ENCODE peak calls at places on chromosomes 3 and 15, in four cellular contexts. One of them, this sample, is unnamed.

GRCh38 chr3:67614195-67614594 is 40.2 kb downstream of the SUCLG2 start:
- DNase-seq in endothelial cell of umbilical vein: no peak
- DNase-seq in HCT116: no peak
- DNase-seq in A549: no peak
- DNase-seq in this sample: no peak

GRCh38 chr15:37516628-37517027 is 416.3 kb upstream of the MEIS2 start:
- DNase-seq in endothelial cell of umbilical vein: no peak
- DNase-seq in HCT116: no peak
- DNase-seq in A549: no peak
- DNase-seq in this sample: no peak

GRCh38 chr3:40584625-40585189 is 59.9 kb downstream of the ZNF621 start:
- DNase-seq in endothelial cell of umbilical vein: peak
- DNase-seq in HCT116: peak
- DNase-seq in A549: peak
- DNase-seq in this sample: peak

GRCh38 chr3:47089605-47090004 is 74.3 kb downstream of the SETD2 start:
- DNase-seq in endothelial cell of umbilical vein: no peak
- DNase-seq in HCT116: no peak
- DNase-seq in A549: no peak
- DNase-seq in this sample: no peak

GRCh38 chr3:75176886-75177285 is 487.2 kb upstream of the FRG2C start:
- DNase-seq in endothelial cell of umbilical vein: no peak
- DNase-seq in HCT116: no peak
- DNase-seq in A549: no peak
- DNase-seq in this sample: no peak

GRCh38 chr15:74599156-74599555 is 16.5 kb upstream of the CLK3 start:
- DNase-seq in endothelial cell of umbilical vein: no peak
- DNase-seq in HCT116: no peak
- DNase-seq in A549: no peak
- DNase-seq in this sample: no peak

GRCh38 chr3:45660567-45660901 is 28.7 kb upstream of the SACM1L start:
- DNase-seq in endothelial cell of umbilical vein: no peak
- DNase-seq in HCT116: no peak
- DNase-seq in A549: no peak
- DNase-seq in this sample: no peak

GRCh38 chr3:105518806-105519418 is 152.2 kb downstream of the ALCAM start:
- DNase-seq in endothelial cell of umbilical vein: peak
- DNase-seq in HCT116: peak
- DNase-seq in A549: peak
- DNase-seq in this sample: peak

GRCh38 chr3:48187579-48188265 is 495 bp downstream of the CDC25A start:
- DNase-seq in endothelial cell of umbilical vein: no peak
- DNase-seq in HCT116: no peak
- DNase-seq in A549: no peak
- DNase-seq in this sample: peak

GRCh38 chr3:169668081-169668956 is 4.8 kb upstream of the MECOM start:
- DNase-seq in endothelial cell of umbilical vein: peak
- DNase-seq in HCT116: no peak
- DNase-seq in A549: peak
- DNase-seq in this sample: peak

GRCh38 chr3:189841474-189842205 is 210.5 kb downstream of the TP63 start:
- DNase-seq in endothelial cell of umbilical vein: no peak
- DNase-seq in HCT116: no peak
- DNase-seq in A549: peak
- DNase-seq in this sample: peak

GRCh38 chr15:73884159-73884558 is 10.8 kb downstream of the TBC1D21 start:
- DNase-seq in endothelial cell of umbilical vein: no peak
- DNase-seq in HCT116: no peak
- DNase-seq in A549: no peak
- DNase-seq in this sample: no peak

GRCh38 chr3:155323063-155323666 is 29.7 kb upstream of the STRIT1 start:
- DNase-seq in endothelial cell of umbilical vein: peak
- DNase-seq in HCT116: peak
- DNase-seq in A549: peak
- DNase-seq in this sample: peak

GRCh38 chr3:115784739-115785571 is 161.6 kb downstream of the GAP43 start:
- DNase-seq in endothelial cell of umbilical vein: peak
- DNase-seq in HCT116: no peak
- DNase-seq in A549: no peak
- DNase-seq in this sample: peak

GRCh38 chr3:169350228-169350627 is 313.3 kb downstream of the MECOM start:
- DNase-seq in endothelial cell of umbilical vein: no peak
- DNase-seq in HCT116: no peak
- DNase-seq in A549: no peak
- DNase-seq in this sample: no peak

GRCh38 chr3:158109804-158110657 is at the start of gene RSRC1:
- DNase-seq in endothelial cell of umbilical vein: peak
- DNase-seq in HCT116: peak
- DNase-seq in A549: peak
- DNase-seq in this sample: peak

GRCh38 chr3:72340476-72341379 is 507.5 kb downstream of the SHQ1 start:
- DNase-seq in endothelial cell of umbilical vein: no peak
- DNase-seq in HCT116: no peak
- DNase-seq in A549: no peak
- DNase-seq in this sample: no peak

GRCh38 chr15:69782809-69783208 is 314.9 kb downstream of the TLE3 start:
- DNase-seq in endothelial cell of umbilical vein: no peak
- DNase-seq in HCT116: no peak
- DNase-seq in A549: no peak
- DNase-seq in this sample: no peak

GRCh38 chr3:169760479-169760878 is 4.4 kb downstream of the TERC start:
- DNase-seq in endothelial cell of umbilical vein: no peak
- DNase-seq in HCT116: no peak
- DNase-seq in A549: peak
- DNase-seq in this sample: peak

GRCh38 chr3:115834068-115834467 is 210.8 kb downstream of the GAP43 start:
- DNase-seq in endothelial cell of umbilical vein: no peak
- DNase-seq in HCT116: no peak
- DNase-seq in A549: no peak
- DNase-seq in this sample: peak

GRCh38 chr3:13282528-13282985 is 137.6 kb downstream of the NUP210 start:
- DNase-seq in endothelial cell of umbilical vein: no peak
- DNase-seq in HCT116: no peak
- DNase-seq in A549: peak
- DNase-seq in this sample: no peak

GRCh38 chr15:75693501-75694240 is 19.0 kb downstream of the CSPG4 start:
- DNase-seq in endothelial cell of umbilical vein: peak
- DNase-seq in HCT116: no peak
- DNase-seq in A549: no peak
- DNase-seq in this sample: peak

GRCh38 chr3:46070458-46071136 is 43.3 kb upstream of the XCR1 start:
- DNase-seq in endothelial cell of umbilical vein: no peak
- DNase-seq in HCT116: no peak
- DNase-seq in A549: no peak
- DNase-seq in this sample: no peak

GRCh38 chr3:181484026-181484425 is 227.7 kb upstream of the SOX2 start:
- DNase-seq in endothelial cell of umbilical vein: no peak
- DNase-seq in HCT116: no peak
- DNase-seq in A549: no peak
- DNase-seq in this sample: no peak

GRCh38 chr3:95394286-95394685 is 1331.4 kb downstream of the NSUN3 start:
- DNase-seq in endothelial cell of umbilical vein: no peak
- DNase-seq in HCT116: no peak
- DNase-seq in A549: no peak
- DNase-seq in this sample: no peak

GRCh38 chr15:91593653-91594052 is 259.9 kb upstream of the SLCO3A1 start:
- DNase-seq in endothelial cell of umbilical vein: no peak
- DNase-seq in HCT116: no peak
- DNase-seq in A549: no peak
- DNase-seq in this sample: no peak

GRCh38 chr15:99424978-99425665 is 140.7 kb upstream of the MEF2A start:
- DNase-seq in endothelial cell of umbilical vein: peak
- DNase-seq in HCT116: no peak
- DNase-seq in A549: no peak
- DNase-seq in this sample: peak

GRCh38 chr3:147419062-147419701 is 10.0 kb downstream of the ZIC1 start:
- DNase-seq in endothelial cell of umbilical vein: no peak
- DNase-seq in HCT116: no peak
- DNase-seq in A549: no peak
- DNase-seq in this sample: peak

GRCh38 chr3:51388286-51389029 is 2.6 kb upstream of the RBM15B start:
- DNase-seq in endothelial cell of umbilical vein: no peak
- DNase-seq in HCT116: peak
- DNase-seq in A549: peak
- DNase-seq in this sample: no peak

GRCh38 chr3:50154476-50154839 is 666 bp upstream of the SEMA3F start:
- DNase-seq in endothelial cell of umbilical vein: peak
- DNase-seq in HCT116: no peak
- DNase-seq in A549: no peak
- DNase-seq in this sample: no peak

GRCh38 chr3:115710799-115711198 is 87.5 kb downstream of the GAP43 start:
- DNase-seq in endothelial cell of umbilical vein: no peak
- DNase-seq in HCT116: no peak
- DNase-seq in A549: no peak
- DNase-seq in this sample: peak

GRCh38 chr15:32033186-32033890 is 3.0 kb downstream of the CHRNA7 start:
- DNase-seq in endothelial cell of umbilical vein: no peak
- DNase-seq in HCT116: no peak
- DNase-seq in A549: no peak
- DNase-seq in this sample: no peak

GRCh38 chr15:69766156-69766555 is 313.5 kb downstream of the RPLP1 start:
- DNase-seq in endothelial cell of umbilical vein: no peak
- DNase-seq in HCT116: no peak
- DNase-seq in A549: no peak
- DNase-seq in this sample: no peak

DNA sequence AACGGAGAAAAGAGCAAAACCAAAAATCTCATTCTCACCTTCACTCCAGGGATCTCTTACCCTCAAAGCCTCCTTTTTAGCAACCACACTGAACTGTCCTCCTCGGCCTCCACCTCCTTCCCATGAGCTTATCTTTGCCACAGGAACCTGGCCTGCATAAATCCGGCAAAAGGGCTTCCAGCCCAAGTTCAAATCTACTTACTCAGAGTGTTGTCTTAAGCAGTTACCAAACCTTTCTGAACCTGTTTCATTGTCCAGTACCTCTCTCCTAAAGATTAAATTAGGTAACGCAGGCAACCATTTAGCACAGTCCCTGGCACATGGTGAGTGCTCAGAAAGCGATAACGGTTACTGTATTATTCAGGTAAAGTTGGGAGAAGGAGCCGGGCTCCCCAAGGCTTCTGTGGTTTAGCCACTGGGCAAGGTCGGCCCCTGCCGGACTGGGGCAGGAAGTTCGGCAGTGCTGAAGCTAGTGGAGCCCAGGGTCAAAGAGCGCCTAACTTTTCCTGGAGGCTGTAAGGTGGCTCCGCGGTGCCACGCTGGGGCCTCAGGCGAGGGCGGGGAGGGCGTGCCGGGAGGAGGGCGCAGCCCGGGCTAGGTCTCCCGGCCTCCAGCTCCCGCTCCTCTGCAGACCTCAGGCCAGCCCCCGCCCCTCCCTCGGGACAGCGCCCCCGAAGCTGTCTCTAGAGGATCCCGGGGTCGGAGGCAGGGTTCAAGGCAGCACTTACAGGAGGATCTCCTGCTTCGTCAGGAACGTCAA is 620 bp downstream of the CIB1 start:
- DNase-seq in endothelial cell of umbilical vein: peak
- DNase-seq in HCT116: no peak
- DNase-seq in A549: peak
- DNase-seq in this sample: peak
- TF ChIP-seq CTCF in endothelial cell of umbilical vein: no peak
- TF ChIP-seq CTCF in HCT116: peak
- TF ChIP-seq CTCF in A549: peak
- TF ChIP-seq CTCF in this sample: peak

GRCh38 chr3:101814835-101815234 is 34.5 kb upstream of the NFKBIZ start:
- DNase-seq in endothelial cell of umbilical vein: no peak
- DNase-seq in HCT116: no peak
- DNase-seq in A549: no peak
- DNase-seq in this sample: no peak

GRCh38 chr3:101823525-101823924 is 25.8 kb upstream of the NFKBIZ start:
- DNase-seq in endothelial cell of umbilical vein: no peak
- DNase-seq in HCT116: no peak
- DNase-seq in A549: no peak
- DNase-seq in this sample: no peak

GRCh38 chr3:101821503-101821902 is 27.8 kb upstream of the NFKBIZ start:
- DNase-seq in endothelial cell of umbilical vein: no peak
- DNase-seq in HCT116: no peak
- DNase-seq in A549: no peak
- DNase-seq in this sample: no peak

GRCh38 chr3:101816215-101817149 is 32.8 kb upstream of the NFKBIZ start:
- DNase-seq in endothelial cell of umbilical vein: peak
- DNase-seq in HCT116: no peak
- DNase-seq in A549: no peak
- DNase-seq in this sample: peak

DNA sequence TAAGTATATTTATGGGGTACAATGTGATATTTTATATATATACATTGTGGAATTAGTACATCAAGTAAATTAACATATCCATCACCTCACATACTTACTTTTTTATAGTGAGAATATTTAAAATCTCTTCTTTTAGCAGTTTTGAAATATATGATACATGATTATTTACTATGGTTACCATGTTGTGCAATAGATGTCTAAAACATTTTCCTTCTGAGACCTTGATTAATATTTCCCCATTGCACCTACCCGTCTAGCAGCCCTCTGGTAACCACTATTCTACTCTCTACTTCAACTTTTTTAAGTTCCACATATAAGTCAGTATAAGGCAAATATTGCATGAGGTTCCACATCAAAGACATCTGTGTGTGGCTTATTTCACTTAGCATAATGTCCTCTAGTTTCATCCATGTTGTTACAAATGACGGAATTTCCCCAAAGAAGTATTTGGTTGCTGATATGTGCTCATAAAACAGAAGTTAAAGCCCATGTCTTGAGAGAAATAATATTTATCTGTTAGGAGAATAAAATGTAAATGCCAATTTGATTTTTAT is 29.6 kb upstream of the NFKBIZ start:
- DNase-seq in endothelial cell of umbilical vein: no peak
- DNase-seq in HCT116: no peak
- DNase-seq in A549: no peak
- DNase-seq in this sample: no peak
- H3K4me2 ChIP-seq in endothelial cell of umbilical vein: no peak
- H3K4me2 ChIP-seq in HCT116: no peak
- H3K4me2 ChIP-seq in A549: no peak
- H3K4me2 ChIP-seq in this sample: no peak

GRCh38 chr3:76943058-76943457 is 96.8 kb upstream of the ROBO2 start:
- DNase-seq in endothelial cell of umbilical vein: no peak
- DNase-seq in HCT116: no peak
- DNase-seq in A549: no peak
- DNase-seq in this sample: no peak
- TF ChIP-seq CTCF in endothelial cell of umbilical vein: no peak
- TF ChIP-seq CTCF in HCT116: no peak
- TF ChIP-seq CTCF in A549: no peak
- TF ChIP-seq CTCF in this sample: no peak

GRCh38 chr3:99747915-99748314 is 69.7 kb upstream of the CMSS1 start:
- DNase-seq in endothelial cell of umbilical vein: peak
- DNase-seq in HCT116: peak
- DNase-seq in A549: peak
- DNase-seq in this sample: peak
- H3K4me2 ChIP-seq in endothelial cell of umbilical vein: no peak
- H3K4me2 ChIP-seq in HCT116: no peak
- H3K4me2 ChIP-seq in A549: no peak
- H3K4me2 ChIP-seq in this sample: no peak

GRCh38 chr3:27224197-27224596 is 145.0 kb downstream of the NEK10 start:
- DNase-seq in endothelial cell of umbilical vein: no peak
- DNase-seq in HCT116: no peak
- DNase-seq in A549: no peak
- DNase-seq in this sample: peak

GRCh38 chr3:27228805-27229204 is 140.4 kb downstream of the NEK10 start:
- DNase-seq in endothelial cell of umbilical vein: no peak
- DNase-seq in HCT116: peak
- DNase-seq in A549: peak
- DNase-seq in this sample: no peak
- TF ChIP-seq CTCF in endothelial cell of umbilical vein: no peak
- TF ChIP-seq CTCF in HCT116: peak
- TF ChIP-seq CTCF in A549: no peak
- TF ChIP-seq CTCF in this sample: no peak